ENCODE peak calls at places on chromosomes 5 and 9, in eight cellular contexts. D, K, R, P, B, S, G and W are unnamed samples.

GRCh38 chr9:19551124-19551929 is 142.5 kb downstream of the ACER2 start:
- DNase-seq in K (no peak), R (no peak), B (no peak), S (no peak), G (no peak), D (peak; percentile 7), P (peak; percentile 21), W (no peak)

GRCh38 chr5:168472329-168472728 is 13.9 kb upstream of the RARS1 start:
- DNase-seq in K (no peak), B (peak; percentile 68), G (no peak), S (no peak), D (no peak), P (no peak), R (no peak), W (no peak)

GRCh38 chr9:133955821-133956411 is 36.2 kb downstream of the VAV2 start:
- DNase-seq in P (peak; percentile 76), R (peak; percentile 40), K (no peak), D (peak; percentile 52), B (peak; percentile 75), S (peak; percentile 52), G (no peak), W (peak; percentile 71)

GRCh38 chr5:119370521-119370920 is 14.7 kb downstream of the TNFAIP8 start:
- DNase-seq in B (no peak), K (no peak), G (no peak), P (no peak), R (no peak), D (no peak), S (no peak), W (no peak)

GRCh38 chr5:169682026-169682425 is 45.0 kb downstream of the DOCK2 start:
- DNase-seq in G (no peak), S (no peak), D (no peak), B (no peak), R (no peak), P (no peak), K (no peak), W (no peak)

GRCh38 chr9:110257097-110257955 is 1.0 kb upstream of the TXN start:
- DNase-seq in G (no peak), P (peak; percentile 27), B (peak; percentile 32), D (peak; percentile 12), S (no peak), R (peak; percentile 61), K (peak; percentile 29), W (no peak)

GRCh38 chr5:24832021-24832420 is 187.2 kb upstream of the CDH10 start:
- DNase-seq in P (no peak), K (no peak), R (no peak), G (no peak), D (no peak), S (no peak), B (no peak), W (no peak)

GRCh38 chr5:102090770-102091169 is 205.3 kb downstream of the SLCO4C1 start:
- DNase-seq in R (no peak), S (no peak), B (peak; percentile 74), G (no peak), D (peak; percentile 22), P (peak; percentile 14), K (no peak), W (no peak)

GRCh38 chr5:132641241-132641723 is 16.7 kb upstream of the IL13 start:
- DNase-seq in G (no peak), R (no peak), S (no peak), K (no peak), P (peak; percentile 50), B (no peak), D (peak; percentile 84), W (no peak)

GRCh38 chr9:6495484-6495883 is 82.5 kb downstream of the UHRF2 start:
- DNase-seq in G (no peak), D (no peak), B (no peak), S (no peak), R (no peak), P (no peak), K (no peak), W (no peak)

GRCh38 chr9:89497181-89497963 is 541 bp downstream of the SEMA4D start:
- DNase-seq in D (peak; percentile 50), R (peak; percentile 65), B (peak; percentile 30), G (no peak), P (peak; percentile 58), S (peak; percentile 10), K (no peak), W (no peak)

GRCh38 chr5:9502435-9502834 is 43.4 kb downstream of the SEMA5A start:
- DNase-seq in P (no peak), R (no peak), D (no peak), S (no peak), B (peak; percentile 17), G (no peak), K (no peak), W (no peak)

GRCh38 chr5:53871050-53871449 is 310.6 kb downstream of the NDUFS4 start:
- DNase-seq in R (no peak), P (no peak), K (no peak), B (no peak), D (no peak), S (no peak), G (no peak), W (no peak)
- TF ChIP-seq CTCF in R (no peak), P (no peak), K (no peak), B (peak; percentile 19), D (no peak), S (no peak), G (no peak), W (no peak)

GRCh38 chr5:180521101-180521500 is 26.9 kb downstream of the CNOT6 start:
- DNase-seq in B (no peak), S (no peak), G (no peak), K (no peak), R (no peak), P (no peak), D (no peak), W (no peak)
- TF ChIP-seq CTCF in B (no peak), S (no peak), G (no peak), K (no peak), R (no peak), P (no peak), D (no peak), W (no peak)

DNA sequence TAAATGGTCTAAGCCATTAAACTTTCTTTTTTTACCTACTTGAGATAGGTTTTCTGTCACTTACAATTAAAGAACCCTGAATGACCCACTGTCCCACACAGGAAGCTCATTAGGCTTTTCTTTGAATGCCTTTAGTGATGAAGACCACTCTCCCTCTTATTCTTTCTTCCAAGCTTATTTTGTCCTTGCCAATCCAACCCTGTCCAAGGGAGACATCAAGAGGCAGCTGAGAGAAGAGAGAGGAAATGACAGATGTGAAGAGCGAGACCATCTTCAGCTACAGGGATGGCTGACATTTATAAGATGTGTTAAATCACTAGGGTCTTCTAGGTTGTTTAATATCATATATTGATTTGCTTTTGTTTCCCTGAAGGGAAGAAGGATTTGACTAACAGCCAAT is 133.5 kb downstream of the FAM114A2 start:
- DNase-seq in D (no peak), P (no peak), S (no peak), K (no peak), B (no peak), R (no peak), G (no peak), W (no peak)
- TF ChIP-seq CTCF in D (no peak), P (no peak), S (no peak), K (no peak), B (peak; percentile 34), R (no peak), G (no peak), W (no peak)

GRCh38 chr9:130692365-130692764 is 1.2 kb upstream of the EXOSC2 start:
- DNase-seq in D (peak; percentile 50), B (peak; percentile 85), R (peak; percentile 56), K (peak; percentile 24), S (peak; percentile 76), G (no peak), P (no peak), W (peak; percentile 53)
- TF ChIP-seq CTCF in D (peak; percentile 40), B (peak; percentile 50), R (no peak), K (no peak), S (peak; percentile 68), G (no peak), P (no peak), W (peak; percentile 48)

GRCh38 chr9:116112236-116112635 is 41.4 kb upstream of the PAPPA start:
- DNase-seq in B (no peak), R (no peak), D (no peak), G (no peak), S (no peak), K (no peak), P (no peak), W (no peak)
- TF ChIP-seq CTCF in B (peak; percentile 13), R (no peak), D (no peak), G (no peak), S (peak; percentile 35), K (no peak), P (no peak), W (no peak)

GRCh38 chr9:124293712-124294504 is 36.2 kb downstream of the NEK6 start:
- DNase-seq in B (no peak), R (no peak), G (no peak), D (peak; percentile 71), P (no peak), K (no peak), S (no peak), W (no peak)

GRCh38 chr9:124292696-124293593 is 35.2 kb downstream of the NEK6 start:
- DNase-seq in R (no peak), G (no peak), P (no peak), B (no peak), S (no peak), K (no peak), D (no peak), W (no peak)

GRCh38 chr9:124290743-124291554 is 33.2 kb downstream of the NEK6 start:
- DNase-seq in S (no peak), P (peak; percentile 53), R (no peak), G (no peak), B (no peak), D (no peak), K (no peak), W (no peak)

GRCh38 chr9:124290053-124290581 is 32.4 kb downstream of the NEK6 start:
- DNase-seq in D (no peak), P (no peak), S (no peak), R (no peak), B (no peak), K (no peak), G (no peak), W (no peak)

GRCh38 chr9:124291801-124292396 is 34.1 kb downstream of the NEK6 start:
- DNase-seq in P (peak; percentile 74), B (no peak), R (no peak), D (peak; percentile 86), K (no peak), G (no peak), S (no peak), W (no peak)
- TF ChIP-seq CTCF in P (no peak), B (no peak), R (no peak), D (no peak), K (no peak), G (no peak), S (no peak), W (no peak)

DNA sequence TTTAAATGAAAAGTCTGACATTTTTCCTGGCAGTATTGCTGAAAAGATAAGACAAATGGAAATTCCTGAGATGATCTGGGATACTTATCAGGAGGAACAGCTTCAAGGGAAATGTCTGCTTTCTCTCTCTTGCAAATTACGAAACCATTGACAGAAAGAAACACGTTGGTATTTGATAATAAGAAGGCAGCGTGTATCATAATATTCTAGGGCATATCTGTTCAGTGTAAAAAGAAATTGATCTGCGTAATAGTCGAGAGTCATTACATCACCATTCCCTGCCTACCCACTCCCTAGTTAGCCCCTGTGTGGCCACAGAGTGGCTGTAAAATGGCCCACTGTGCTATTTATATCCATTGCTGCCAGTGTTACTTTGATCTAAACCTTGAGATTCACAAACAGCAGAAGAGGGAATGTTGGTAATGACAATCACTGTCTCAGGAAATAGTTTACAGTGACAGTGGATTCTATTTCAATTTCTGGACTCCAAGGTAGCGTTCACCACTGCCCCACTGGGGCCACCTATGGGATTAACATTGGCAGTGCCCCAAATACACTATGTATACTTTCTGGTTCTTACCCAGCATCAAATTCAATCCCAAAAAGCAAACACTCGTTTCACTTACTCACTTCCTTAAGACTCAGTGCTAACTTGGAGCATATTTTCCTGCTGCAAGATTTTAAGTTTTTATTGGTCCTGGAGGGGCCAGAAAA is 133.4 kb upstream of the GAS1 start:
- DNase-seq in K (no peak), B (peak; percentile 36), S (no peak), R (no peak), G (no peak), D (no peak), P (no peak), W (no peak)
- TF ChIP-seq CTCF in K (no peak), B (peak; percentile 25), S (peak; percentile 48), R (no peak), G (no peak), D (no peak), P (no peak), W (peak; percentile 33)